ENCODE peak calls at places on chromosomes 12 and 14, in six cellular contexts. A is sigmoid colon, X is uterus, N is transverse colon, H is stomach, L is lower leg skin. D is an unnamed sample.

GRCh38 chr12:85322715-85323114 is 42.7 kb downstream of the ALX1 start:
- DNase-seq in N (no peak), L (no peak), X (no peak), H (no peak), A (no peak), D (no peak)

GRCh38 chr14:71324767-71325272 is 417.6 kb downstream of the PCNX1 start:
- DNase-seq in H (no peak), X (no peak), N (peak; percentile 37), L (no peak), A (no peak), D (peak; percentile 44)

GRCh38 chr14:33052899-33053400 is 114.3 kb downstream of the NPAS3 start:
- DNase-seq in X (no peak), L (no peak), N (no peak), H (no peak), A (no peak), D (no peak)

GRCh38 chr12:115354007-115354452 is 670.1 kb upstream of the TBX3 start:
- DNase-seq in L (peak; percentile 95), X (peak; percentile 77), N (peak; percentile 59), A (peak; percentile 90), H (peak; percentile 56), D (no peak)

GRCh38 chr12:26150737-26151450 is 26.1 kb upstream of the BHLHE41 start:
- DNase-seq in H (no peak), X (no peak), A (no peak), L (no peak), N (no peak), D (no peak)

GRCh38 chr12:57838594-57839302 is 7.8 kb downstream of the CTDSP2 start:
- DNase-seq in N (no peak), A (no peak), L (no peak), H (no peak), X (no peak), D (no peak)

GRCh38 chr12:54300732-54301427 is at the start of gene NFE2:
- DNase-seq in L (peak; percentile 92), N (peak; percentile 54), X (peak; percentile 31), H (peak; percentile 66), A (no peak), D (peak; percentile 84)

GRCh38 chr14:93120522-93120921 is 4.8 kb upstream of the ITPK1 start:
- DNase-seq in X (no peak), N (no peak), H (no peak), L (no peak), A (no peak), D (no peak)

GRCh38 chr12:1812650-1813302 is 7.6 kb upstream of the LRTM2 start:
- DNase-seq in N (no peak), H (peak; percentile 39), A (no peak), L (no peak), X (no peak), D (peak; percentile 74)

GRCh38 chr12:110656071-110656655 is 32.8 kb downstream of the HVCN1 start:
- DNase-seq in L (no peak), A (no peak), H (no peak), N (no peak), X (no peak), D (no peak)

GRCh38 chr14:35959835-35960234 is 133.7 kb downstream of the BRMS1L start:
- DNase-seq in L (no peak), H (no peak), X (no peak), A (no peak), N (no peak), D (no peak)

GRCh38 chr12:56658921-56659320 is 13.1 kb upstream of the ATP5F1B start:
- DNase-seq in A (no peak), X (no peak), H (no peak), N (no peak), L (no peak), D (no peak)

GRCh38 chr12:85923767-85924331 is 49.8 kb downstream of the NTS start:
- DNase-seq in N (no peak), A (no peak), L (no peak), X (no peak), H (no peak), D (no peak)

GRCh38 chr12:98058838-98059237 is 456.6 kb upstream of the TMPO start:
- DNase-seq in A (no peak), X (no peak), H (no peak), L (no peak), N (no peak), D (no peak)

GRCh38 chr12:95402096-95402495 is 71.9 kb upstream of the METAP2 start:
- DNase-seq in N (no peak), A (no peak), X (no peak), H (no peak), L (no peak), D (no peak)

GRCh38 chr14:89391123-89391522 is 25.9 kb downstream of the FOXN3 start:
- DNase-seq in A (peak; percentile 4), X (no peak), N (no peak), L (no peak), H (no peak), D (no peak)

GRCh38 chr12:117818400-117818799 is 150.4 kb downstream of the KSR2 start:
- DNase-seq in N (no peak), A (no peak), L (no peak), H (no peak), X (no peak), D (no peak)

GRCh38 chr12:94704452-94704871 is 54.1 kb upstream of the TMCC3 start:
- DNase-seq in N (no peak), X (no peak), H (peak; percentile 51), L (no peak), A (no peak), D (no peak)

DNA sequence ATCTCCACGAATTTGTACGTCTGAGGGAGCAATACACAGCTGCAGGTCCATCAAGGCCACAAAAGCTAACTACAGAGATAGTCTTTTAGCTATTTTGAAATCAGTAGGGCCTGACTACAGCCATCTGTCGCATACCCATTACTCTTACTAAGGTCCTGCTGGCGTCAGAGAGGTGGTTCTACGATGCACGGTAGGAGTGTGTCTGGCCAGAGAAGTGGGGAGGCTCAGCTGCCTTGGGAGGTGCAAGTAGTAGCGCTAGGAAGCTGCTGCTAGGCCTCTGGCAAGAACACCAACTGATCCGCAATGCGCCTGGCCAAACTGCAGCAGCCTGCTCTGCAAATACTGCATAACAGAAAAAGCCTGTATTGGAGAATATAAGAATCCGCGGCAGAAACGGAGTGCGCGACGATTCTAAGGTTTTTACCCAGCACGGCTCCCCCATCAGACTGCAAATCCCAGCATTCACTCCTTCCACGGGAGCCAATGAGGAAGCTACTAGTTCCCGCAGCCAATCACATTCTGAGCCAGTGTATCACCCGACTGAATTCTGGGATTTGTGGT is 743 bp upstream of the CAND1 start:
- DNase-seq in A (peak; percentile 97), L (peak; percentile 97), N (peak; percentile 88), X (peak; percentile 86), H (peak; percentile 87), D (no peak)
- TF ChIP-seq POLR2A in A (peak; percentile 33), L (no peak), N (no peak), X (peak; percentile 22), H (no peak), D (no peak)

DNA sequence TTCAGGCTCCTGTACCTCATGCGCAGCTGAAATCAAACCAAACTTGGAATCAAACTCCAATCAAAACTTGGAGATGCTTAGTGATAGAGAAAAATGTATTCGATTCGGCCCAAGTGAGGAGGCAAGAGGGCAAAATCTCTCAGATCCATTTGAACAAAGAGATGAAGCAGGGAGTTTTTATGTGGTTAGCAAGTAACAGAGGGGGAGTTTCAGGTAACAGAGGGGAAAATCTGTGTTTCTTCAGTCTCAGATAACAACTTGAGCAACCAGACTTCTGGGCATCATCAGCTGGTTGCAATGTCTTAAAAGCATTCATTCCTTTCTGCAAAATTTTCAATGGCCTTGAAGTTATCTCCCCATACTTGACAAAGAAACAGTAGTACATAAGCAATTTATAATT is 245.1 kb upstream of the AVPR1A start:
- DNase-seq in X (no peak), H (no peak), L (no peak), N (no peak), A (no peak), D (no peak)
- H3K4me3 ChIP-seq in X (no peak overlapping the region), H (no peak overlapping the region), L (no peak overlapping the region), N (no peak overlapping the region), A (no peak overlapping the region), D (no peak overlapping the region)

DNA sequence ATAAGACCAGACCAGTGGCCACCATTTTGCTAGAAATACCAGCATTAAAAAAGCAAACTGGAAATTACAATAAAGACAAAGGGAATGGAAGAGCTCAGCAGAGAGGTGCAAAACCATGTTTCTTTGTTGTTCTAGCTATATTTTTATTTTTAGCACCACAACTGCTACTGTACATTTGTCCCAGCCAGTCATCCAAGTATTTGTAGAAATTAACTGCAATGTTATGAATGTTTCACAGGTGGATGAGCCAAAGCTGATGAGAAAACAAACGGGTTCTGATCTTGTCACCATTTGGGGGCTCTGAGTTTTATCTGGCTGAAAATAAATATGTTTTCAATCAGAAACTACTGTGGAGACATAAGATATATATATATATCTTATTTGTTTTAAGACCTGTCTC is 24.9 kb upstream of the GCH1 start:
- DNase-seq in A (no peak), X (no peak), L (no peak), N (no peak), H (no peak), D (no peak)
- TF ChIP-seq POLR2A in A (no peak), X (no peak), L (no peak), N (no peak), H (no peak), D (no peak)

DNA sequence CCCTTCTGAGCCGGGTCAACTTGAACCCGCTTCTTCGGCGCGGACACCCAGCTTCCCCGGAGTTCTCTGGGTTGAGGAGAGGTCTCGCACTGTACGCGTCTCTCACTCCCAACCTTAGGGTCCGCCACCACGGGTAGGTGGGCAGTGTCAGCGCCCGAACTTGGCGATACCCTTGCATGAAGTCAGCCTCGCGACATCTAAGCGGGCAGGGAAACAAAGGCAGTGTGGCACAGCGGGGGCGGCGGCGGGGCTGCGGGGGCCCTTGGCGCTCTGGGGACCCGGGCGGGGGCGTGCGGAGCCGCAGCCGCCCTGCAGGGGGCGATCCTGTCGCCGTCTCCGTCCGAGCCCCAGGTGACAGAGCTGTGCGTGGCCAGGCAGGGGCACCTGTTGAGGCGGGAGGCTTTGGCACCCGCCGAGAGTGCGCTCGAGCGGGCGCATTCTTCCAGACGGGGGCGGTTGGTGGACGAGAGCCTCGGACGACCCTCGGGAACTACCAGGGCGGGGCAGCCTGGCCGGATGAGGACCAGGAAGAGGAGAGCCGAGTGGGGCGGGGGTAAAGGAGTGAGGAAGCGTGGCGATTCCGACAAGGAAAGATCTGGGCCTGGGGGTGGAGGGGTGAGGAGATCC is 1.1 kb downstream of the GALNT16 start:
- DNase-seq in N (peak; percentile 39), X (peak; percentile 48), L (peak; percentile 88), H (peak; percentile 37), A (no peak), D (peak; percentile 33)
- H3K4me3 ChIP-seq in N (peak overlapping the region; percentile 49), X (peak overlapping the region; percentile 41), L (peak overlapping the region; percentile 36), H (peak overlapping the region; percentile 75), A (peak overlapping the region; percentile 56), D (peak overlapping the region; percentile 27)

D was measured in upper lobe of left lung.